ENCODE peak calls at places on chromosomes 7 and 10, in five cellular contexts. O, D, I, J and K are unnamed samples.

GRCh38 chr10:86042161-86042560 is 324.4 kb downstream of the GRID1 start:
- DNase-seq in I (no peak), J (no peak), D (no peak), O (no peak), K (no peak)

GRCh38 chr7:135385209-135385608 is 124.7 kb downstream of the CNOT4 start:
- DNase-seq in I (peak), J (no peak), O (no peak), D (no peak), K (no peak)

GRCh38 chr7:68314208-68314607 is 1284.1 kb upstream of the AUTS2 start:
- DNase-seq in D (no peak), J (no peak), O (no peak), I (no peak), K (no peak)

GRCh38 chr10:78365711-78366110 is 332.0 kb downstream of the RPS24 start:
- DNase-seq in J (no peak), D (no peak), I (no peak), O (no peak), K (no peak)

GRCh38 chr7:55574062-55574717 is 1.9 kb upstream of the VOPP1 start:
- DNase-seq in J (peak), O (no peak), D (no peak), I (peak), K (no peak)

GRCh38 chr7:105776068-105776790 is 100.2 kb downstream of the ATXN7L1 start:
- DNase-seq in O (peak), D (peak), J (peak), I (peak), K (peak)

GRCh38 chr7:41247128-41247865 is 455.6 kb downstream of the INHBA start:
- DNase-seq in I (peak), J (peak), D (no peak), O (no peak), K (peak)

GRCh38 chr7:30755384-30756154 is 3.6 kb downstream of the INMT start:
- DNase-seq in O (no peak), D (peak), J (no peak), I (no peak), K (no peak)

GRCh38 chr7:121669144-121669543 is 203.8 kb upstream of the PTPRZ1 start:
- DNase-seq in J (no peak), D (no peak), O (no peak), I (no peak), K (no peak)

GRCh38 chr7:130793855-130794618 is 60.0 kb upstream of the KLF14 start:
- DNase-seq in D (no peak), J (peak), I (peak), O (no peak), K (peak)

GRCh38 chr10:86756511-86757109 is at the start of gene BMPR1A:
- DNase-seq in J (no peak), I (peak), O (peak), D (no peak), K (peak)

GRCh38 chr7:68424643-68425297 is 1173.5 kb upstream of the AUTS2 start:
- DNase-seq in O (no peak), D (no peak), J (no peak), I (no peak), K (no peak)

GRCh38 chr10:29237786-29238185 is 51.1 kb upstream of the LYZL1 start:
- DNase-seq in O (no peak), D (no peak), J (no peak), I (no peak), K (no peak)

GRCh38 chr10:96334888-96335526 is 23.8 kb downstream of the OPALIN start:
- DNase-seq in D (no peak), I (peak), O (no peak), J (peak), K (peak)

GRCh38 chr7:129829677-129830631 is 122.8 kb downstream of the UBE2H start:
- DNase-seq in J (peak), D (no peak), O (peak), I (peak), K (peak)

GRCh38 chr7:27129729-27130539 is 623 bp downstream of the HOXA4 start:
- DNase-seq in I (no peak), J (peak), D (peak), O (no peak), K (no peak)

GRCh38 chr10:126016884-126017283 is 120.5 kb downstream of the FANK1 start:
- DNase-seq in O (no peak), J (no peak), D (no peak), I (no peak), K (no peak)

GRCh38 chr7:121503039-121503438 is 106.9 kb upstream of the FAM3C start:
- DNase-seq in O (no peak), J (no peak), D (no peak), I (no peak), K (no peak)

GRCh38 chr10:70680899-70681730 is 8.8 kb downstream of the ADAMTS14 start:
- DNase-seq in J (no peak), I (peak), O (no peak), D (no peak), K (no peak)

GRCh38 chr7:18693401-18693800 is 197.9 kb downstream of the HDAC9 start:
- DNase-seq in I (peak), J (peak), O (no peak), D (no peak), K (peak)

GRCh38 chr10:6796231-6796630 is 216.2 kb upstream of the PRKCQ start:
- DNase-seq in I (no peak), D (no peak), O (no peak), J (no peak), K (no peak)

GRCh38 chr7:19248681-19249080 is 103.5 kb upstream of the FERD3L start:
- DNase-seq in O (no peak), I (no peak), D (no peak), J (no peak), K (no peak)

GRCh38 chr7:117941138-117941810 is 68.0 kb upstream of the CTTNBP2 start:
- DNase-seq in J (no peak), D (no peak), O (no peak), I (no peak), K (no peak)

GRCh38 chr10:91172348-91172747 is 48.1 kb upstream of the PCGF5 start:
- DNase-seq in D (no peak), I (no peak), O (no peak), J (no peak), K (no peak)

GRCh38 chr7:3754488-3755365 is 453.7 kb downstream of the SDK1 start:
- DNase-seq in I (no peak), O (peak), J (no peak), D (no peak), K (peak)

GRCh38 chr7:17816903-17817302 is 123.4 kb downstream of the SNX13 start:
- DNase-seq in O (no peak), I (no peak), D (no peak), J (no peak), K (no peak)

GRCh38 chr10:49841615-49842180 is 79.6 kb upstream of the OGDHL start:
- DNase-seq in J (peak), I (no peak), O (no peak), D (no peak), K (no peak)

GRCh38 chr10:5041471-5042023 is 37.9 kb upstream of the AKR1C2 start:
- DNase-seq in O (no peak), D (no peak), J (no peak), I (no peak), K (no peak)

GRCh38 chr7:20793258-20793657 is 6.6 kb upstream of the SP8 start:
- DNase-seq in I (no peak), O (no peak), J (no peak), D (no peak), K (no peak)

GRCh38 chr10:117175901-117176534 is 21.3 kb upstream of the KCNK18 start:
- DNase-seq in I (peak), O (peak), D (peak), J (peak), K (peak)

DNA sequence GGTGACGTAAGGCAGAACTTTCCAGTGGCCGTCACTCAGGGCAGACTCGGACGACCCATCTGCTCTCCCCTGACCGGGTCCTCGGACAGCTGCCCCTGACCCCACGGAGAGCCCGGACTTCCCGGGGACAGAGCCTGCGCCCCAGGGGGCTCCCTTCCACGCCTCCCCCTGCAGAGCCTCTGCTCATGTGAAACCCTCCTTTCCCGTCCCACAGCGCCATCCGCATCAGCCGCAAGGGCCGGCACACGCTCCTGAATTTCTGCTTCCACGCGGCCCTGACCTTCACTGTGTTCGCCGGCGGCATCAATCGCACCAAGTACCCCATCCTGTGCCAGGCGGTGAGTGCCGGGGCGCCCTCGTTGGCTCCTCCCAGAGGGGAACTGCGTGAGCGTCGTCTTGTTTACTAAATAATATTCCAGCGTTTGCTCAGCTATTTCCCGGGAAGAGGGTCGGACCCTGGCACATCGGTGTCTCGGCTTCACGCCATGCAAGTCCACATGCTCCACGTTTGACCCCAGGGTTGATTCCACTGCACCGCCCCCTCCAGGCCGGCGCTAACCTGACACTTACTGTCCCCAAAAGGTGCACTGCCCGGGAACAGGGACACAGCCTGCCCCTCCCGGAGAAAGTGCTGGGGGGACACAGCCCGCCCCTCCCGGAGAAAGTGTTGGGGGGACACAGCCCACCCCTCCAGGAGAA is 10.9 kb downstream of the ADGRA1 start:
- DNase-seq in J (no peak), D (no peak), I (no peak), O (no peak), K (no peak)
- TF ChIP-seq CTCF in J (no peak), D (no peak), I (no peak), O (no peak), K (no peak)

DNA sequence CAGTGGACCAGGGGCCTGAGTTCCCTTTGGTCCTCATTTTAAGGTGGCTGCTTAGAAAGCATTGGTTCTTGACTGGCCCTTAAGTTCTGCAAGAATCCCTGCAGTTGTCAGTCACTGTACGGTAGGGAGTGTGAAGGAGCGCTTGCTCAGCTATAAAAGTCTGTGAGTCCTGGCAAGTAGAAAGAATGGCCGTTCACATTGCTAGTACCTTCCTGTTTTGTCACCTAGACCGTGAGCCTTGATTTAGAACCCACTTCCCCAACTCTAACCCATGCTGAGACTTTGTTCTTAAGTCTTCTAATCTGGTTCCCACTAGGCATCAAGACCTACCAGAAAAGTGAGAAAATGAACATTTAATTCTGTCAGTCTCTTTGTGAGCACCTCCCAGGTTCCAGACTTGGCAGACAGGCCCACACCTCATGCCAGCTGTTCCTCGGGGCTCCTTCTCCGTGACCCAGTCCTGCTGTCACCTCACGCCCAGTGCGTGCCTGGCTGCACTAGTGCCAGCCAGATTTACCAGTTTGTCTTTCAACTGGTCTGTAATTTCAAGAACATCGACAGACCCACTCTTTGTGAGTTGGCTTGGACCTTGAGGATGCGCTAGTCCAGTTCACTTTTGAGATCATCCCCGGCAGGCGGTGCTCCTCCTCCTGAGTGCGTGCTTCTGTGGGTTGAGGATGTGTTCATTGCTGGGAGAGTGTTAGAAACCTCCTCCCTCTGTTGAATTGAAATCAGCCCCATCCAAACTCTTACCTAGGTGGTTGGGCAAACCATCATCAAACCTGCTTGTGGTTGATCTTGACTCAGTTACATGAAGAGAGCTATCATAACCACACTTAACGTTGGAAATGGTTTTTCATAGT is 78.5 kb downstream of the SHH start:
- DNase-seq in I (no peak), O (peak), J (no peak), D (no peak), K (no peak)
- H3K4me3 ChIP-seq in I (no peak), O (no peak), J (no peak), D (no peak), K (no peak)

DNA sequence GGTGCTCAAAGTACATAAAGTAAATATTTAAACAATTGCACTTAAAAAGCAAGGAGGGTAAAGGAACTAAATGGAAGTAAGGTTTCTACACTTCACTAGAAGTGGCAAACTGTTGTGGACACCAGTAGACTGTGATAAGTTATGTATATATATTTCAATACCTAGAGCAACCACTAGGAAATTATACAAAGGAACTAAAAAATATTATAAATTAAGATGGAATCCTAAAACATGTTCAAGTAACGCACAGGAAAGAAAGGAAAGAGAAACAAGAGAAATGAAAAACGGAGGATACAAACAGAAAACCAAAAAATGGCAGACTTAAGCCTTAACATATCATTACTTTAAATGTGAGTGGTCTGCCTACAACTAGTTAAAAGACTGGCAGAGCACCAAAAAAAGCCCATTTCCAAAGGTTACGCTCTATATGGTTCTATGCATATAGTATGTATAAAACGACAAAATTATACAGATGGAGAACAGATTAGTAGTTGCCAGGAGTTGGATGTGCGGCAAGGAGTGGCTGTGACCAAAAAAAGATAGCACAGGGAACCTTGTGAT is 19.0 kb downstream of the VPS41 start:
- DNase-seq in D (no peak), O (no peak), I (no peak), J (no peak), K (no peak)
- TF ChIP-seq CTCF in D (no peak), O (no peak), I (peak), J (no peak), K (no peak)

GRCh38 chr7:1928555-1929348 is 258.7 kb downstream of the ELFN1 start:
- DNase-seq in O (peak), D (peak), J (no peak), I (no peak), K (no peak)
- H3K4me3 ChIP-seq in O (peak), D (no peak), J (no peak), I (no peak), K (no peak)

DNA sequence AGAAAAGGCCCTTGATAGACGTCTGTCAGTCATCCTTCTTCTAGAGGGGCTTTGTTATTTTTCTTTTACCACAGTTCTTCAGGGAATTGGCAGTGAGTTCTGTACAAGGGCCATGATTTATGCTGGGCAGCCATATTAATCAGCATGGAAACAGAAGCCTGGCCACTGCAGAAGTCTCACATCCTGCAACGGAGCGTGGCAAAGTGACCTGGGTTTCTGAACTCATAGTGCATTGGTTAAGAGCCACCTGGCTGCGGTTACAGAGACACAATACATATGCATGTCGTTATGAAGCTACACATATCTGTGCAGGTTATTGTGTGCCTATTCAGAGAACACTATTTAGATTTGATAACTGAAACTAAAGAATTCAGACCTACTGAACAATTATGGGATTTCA is 419.4 kb upstream of the CELF2 start:
- DNase-seq in I (no peak), O (no peak), J (no peak), D (no peak), K (no peak)
- TF ChIP-seq CTCF in I (no peak), O (no peak), J (no peak), D (no peak), K (no peak)

GRCh38 chr10:124677291-124677690 is 66.9 kb downstream of the FAM53B start:
- DNase-seq in O (no peak), I (no peak), J (no peak), D (peak), K (no peak)
- H3K4me3 ChIP-seq in O (no peak), I (no peak), J (no peak), D (no peak), K (no peak)

GRCh38 chr7:142556745-142557144 is 192.5 kb upstream of the PRSS1 start:
- DNase-seq in I (peak), O (peak), D (no peak), J (peak), K (peak)
- TF ChIP-seq CTCF in I (peak), O (no peak), D (peak), J (peak), K (peak)

DNA sequence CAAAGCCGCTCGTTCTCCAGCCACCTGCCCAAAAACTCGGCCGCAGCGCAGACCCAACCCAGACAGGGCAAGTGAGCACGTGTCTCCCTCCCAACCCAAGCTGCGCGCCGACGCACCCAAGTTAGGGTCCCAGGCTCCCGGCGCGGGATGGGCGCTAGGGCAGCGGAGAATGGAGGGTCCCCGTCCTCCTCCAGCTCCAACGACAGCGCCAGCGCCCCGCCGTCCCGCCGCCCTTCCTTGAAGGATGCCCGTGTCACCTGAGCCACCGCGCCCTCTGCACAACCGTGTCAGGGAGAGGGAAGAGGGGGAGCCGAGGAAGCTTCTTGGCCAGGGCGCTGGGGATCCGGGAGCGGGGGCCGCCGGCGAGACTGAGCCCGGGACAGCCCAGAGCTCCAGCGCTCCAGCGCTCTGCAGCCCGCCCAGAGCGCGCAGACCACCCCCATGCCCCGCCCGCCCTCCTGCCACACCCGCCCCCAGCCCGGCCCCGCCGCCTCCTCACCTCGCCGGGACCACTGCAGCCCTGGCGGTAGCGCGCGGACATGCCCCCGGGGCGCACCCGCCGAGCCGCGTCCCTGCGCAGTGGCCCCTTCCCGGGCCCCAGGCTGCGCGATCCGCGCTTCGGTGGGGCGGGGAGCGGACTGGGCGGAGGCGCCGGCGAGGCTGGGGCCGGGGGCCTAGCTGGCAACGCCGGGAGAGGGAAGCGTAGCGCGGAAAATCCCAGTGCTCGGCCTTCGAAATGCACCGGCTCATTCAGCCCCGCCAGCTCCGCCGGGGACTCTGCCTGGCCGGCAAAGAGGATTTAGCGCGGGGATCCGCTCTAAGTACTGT is at the start of gene SLC16A12:
- DNase-seq in D (peak), O (no peak), I (no peak), J (no peak), K (no peak)
- H3K4me3 ChIP-seq in D (peak), O (peak), I (peak), J (peak), K (peak)